ENCODE peak calls at places on chromosomes 7 and 10, in five cellular contexts. G is colonic mucosa, B is DMS153, Q is HEK293T, J is right cardiac atrium. F is an unnamed sample.

GRCh38 chr10:71998840-71999194 is 34.6 kb downstream of the CHST3 start:
- DNase-seq in G (peak), B (no peak), Q (no peak), J (peak), F (no peak)

GRCh38 chr7:26307226-26307625 is 15.6 kb downstream of the SNX10 start:
- DNase-seq in G (no peak), B (no peak), Q (no peak), J (no peak), F (no peak)

GRCh38 chr10:58152698-58153263 is 114.9 kb downstream of the IPMK start:
- DNase-seq in G (peak), B (peak), Q (peak), J (peak), F (no peak)

GRCh38 chr7:44447874-44448425 is 42.5 kb downstream of the NUDCD3 start:
- DNase-seq in G (no peak), B (no peak), Q (no peak), J (no peak), F (no peak)

GRCh38 chr10:34565934-34566333 is 249.2 kb downstream of the PARD3 start:
- DNase-seq in G (no peak), B (no peak), Q (no peak), J (no peak), F (no peak)

GRCh38 chr10:101562231-101562630 is 25.8 kb downstream of the POLL start:
- DNase-seq in G (no peak), B (no peak), Q (no peak), J (no peak), F (no peak)

GRCh38 chr10:70296406-70296899 is 12.6 kb upstream of the NPFFR1 start:
- DNase-seq in G (peak), B (no peak), Q (no peak), J (peak), F (peak)

GRCh38 chr10:51547941-51548340 is 151.5 kb downstream of the CSTF2T start:
- DNase-seq in G (no peak), B (no peak), Q (no peak), J (no peak), F (no peak)

GRCh38 chr7:28626629-28627262 is 214.4 kb downstream of the CREB5 start:
- DNase-seq in G (peak), B (peak), Q (peak), J (peak), F (no peak)

GRCh38 chr10:79483299-79483698 is 29.0 kb upstream of the EIF5AL1 start:
- DNase-seq in G (no peak), B (no peak), Q (no peak), J (no peak), F (no peak)

GRCh38 chr7:149877890-149878522 is 4.2 kb downstream of the ATP6V0E2 start:
- DNase-seq in G (peak), B (no peak), Q (no peak), J (peak), F (no peak)

GRCh38 chr7:158206341-158206740 is 381.3 kb downstream of the PTPRN2 start:
- DNase-seq in G (no peak), B (no peak), Q (no peak), J (no peak), F (no peak)

GRCh38 chr10:70726909-70727495 is 54.7 kb downstream of the ADAMTS14 start:
- DNase-seq in G (no peak), B (no peak), Q (no peak), J (no peak), F (no peak)

GRCh38 chr7:74219416-74219815 is 9.6 kb downstream of the LAT2 start:
- DNase-seq in G (no peak), B (no peak), Q (no peak), J (no peak), F (no peak)

GRCh38 chr10:1057106-1057657 is 997 bp downstream of the WDR37 start:
- DNase-seq in G (no peak), B (no peak), Q (peak), J (no peak), F (no peak)

GRCh38 chr7:21934824-21935223 is 10.9 kb downstream of the CDCA7L start:
- DNase-seq in G (no peak), B (no peak), Q (no peak), J (no peak), F (no peak)

GRCh38 chr7:151558575-151558974 is 38.9 kb upstream of the RHEB start:
- DNase-seq in G (no peak), B (no peak), Q (no peak), J (no peak), F (no peak)

GRCh38 chr7:148959726-148960125 is 68.6 kb downstream of the PDIA4 start:
- DNase-seq in G (no peak), B (no peak), Q (no peak), J (no peak), F (no peak)

GRCh38 chr7:13071999-13072398 is 384.6 kb downstream of the ARL4A start:
- DNase-seq in G (no peak), B (no peak), Q (no peak), J (no peak), F (no peak)

GRCh38 chr10:43050011-43050410 is 26.9 kb upstream of the RET start:
- DNase-seq in G (no peak), B (no peak), Q (no peak), J (no peak), F (no peak)

GRCh38 chr10:21002097-21002878 is 105.2 kb upstream of the NEBL start:
- DNase-seq in G (no peak), B (no peak), Q (no peak), J (no peak), F (no peak)

GRCh38 chr7:30478349-30479228 is at the start of gene NOD1:
- DNase-seq in G (peak), B (peak), Q (peak), J (peak), F (peak)

GRCh38 chr7:27107391-27107900 is 5.0 kb upstream of the HOXA2 start:
- DNase-seq in G (peak), B (no peak), Q (no peak), J (no peak), F (no peak)

GRCh38 chr7:131148708-131149428 is 178.8 kb upstream of the MKLN1 start:
- DNase-seq in G (no peak), B (no peak), Q (no peak), J (no peak), F (no peak)

GRCh38 chr10:102963237-102963886 is 45.3 kb downstream of the CNNM2 start:
- DNase-seq in G (no peak), B (no peak), Q (no peak), J (no peak), F (no peak)

GRCh38 chr10:13977861-13978843 is 352.6 kb downstream of the FRMD4A start:
- DNase-seq in G (no peak), B (no peak), Q (no peak), J (no peak), F (no peak)

GRCh38 chr10:133198621-133199487 is 31.2 kb upstream of the UTF1 start:
- DNase-seq in G (no peak), B (no peak), Q (no peak), J (peak), F (no peak)

GRCh38 chr7:133047321-133047720 is 34.6 kb downstream of the CHCHD3 start:
- DNase-seq in G (no peak), B (no peak), Q (no peak), J (no peak), F (no peak)

GRCh38 chr7:128757203-128757602 is 18.0 kb downstream of the CALU start:
- DNase-seq in G (no peak), B (no peak), Q (no peak), J (no peak), F (peak)

GRCh38 chr7:42175834-42176745 is 60.9 kb downstream of the GLI3 start:
- DNase-seq in G (no peak), B (no peak), Q (no peak), J (no peak), F (no peak)

GRCh38 chr10:122142652-122143237 is 128.4 kb upstream of the BTBD16 start:
- DNase-seq in G (peak), B (no peak), Q (peak), J (peak), F (no peak)

GRCh38 chr7:39621261-39621660 is 2.1 kb upstream of the RALA start:
- DNase-seq in G (no peak), B (no peak), Q (no peak), J (no peak), F (no peak)

GRCh38 chr10:43253461-43254198 is 13.2 kb downstream of the RASGEF1A start:
- DNase-seq in G (peak), B (no peak), Q (no peak), J (no peak), F (no peak)

F was measured in NCI-H2029.